ENCODE peak calls at places on chromosomes 7 and 10, in nine cellular contexts. One of them, this sample, is unnamed.

GRCh38 chr10:14949291-14949690 is 4.6 kb downstream of the DCLRE1C start:
- DNase-seq in HT-29: no peak
- DNase-seq in right atrium auricular region: no peak
- DNase-seq in activated CD8-positive, alpha-beta T cell treated with anti-CD3 and anti-CD28 coated beads for 36 hours: no peak
- DNase-seq in adipocyte: no peak
- DNase-seq in H54: no peak
- DNase-seq in HTR-8/SVneo: no peak
- DNase-seq in left ventricle myocardium superior: no peak
- DNase-seq in GM23248: no peak
- DNase-seq in this sample: no peak

GRCh38 chr10:3131098-3131497 is 41.5 kb downstream of the PITRM1 start:
- DNase-seq in HT-29: peak
- DNase-seq in right atrium auricular region: no peak
- DNase-seq in activated CD8-positive, alpha-beta T cell treated with anti-CD3 and anti-CD28 coated beads for 36 hours: no peak
- DNase-seq in adipocyte: no peak
- DNase-seq in H54: no peak
- DNase-seq in HTR-8/SVneo: no peak
- DNase-seq in left ventricle myocardium superior: no peak
- DNase-seq in GM23248: peak
- DNase-seq in this sample: peak

GRCh38 chr7:114444196-114444595 is 29.6 kb downstream of the FOXP2 start:
- DNase-seq in HT-29: no peak
- DNase-seq in right atrium auricular region: no peak
- DNase-seq in activated CD8-positive, alpha-beta T cell treated with anti-CD3 and anti-CD28 coated beads for 36 hours: no peak
- DNase-seq in adipocyte: no peak
- DNase-seq in H54: no peak
- DNase-seq in HTR-8/SVneo: no peak
- DNase-seq in left ventricle myocardium superior: no peak
- DNase-seq in GM23248: no peak
- DNase-seq in this sample: no peak

GRCh38 chr10:86670290-86670811 is 2.0 kb downstream of the LDB3 start:
- DNase-seq in HT-29: no peak
- DNase-seq in right atrium auricular region: no peak
- DNase-seq in activated CD8-positive, alpha-beta T cell treated with anti-CD3 and anti-CD28 coated beads for 36 hours: no peak
- DNase-seq in adipocyte: no peak
- DNase-seq in H54: no peak
- DNase-seq in HTR-8/SVneo: no peak
- DNase-seq in left ventricle myocardium superior: peak
- DNase-seq in GM23248: no peak
- DNase-seq in this sample: no peak

GRCh38 chr7:79217468-79217867 is 236.0 kb downstream of the MAGI2 start:
- DNase-seq in HT-29: peak
- DNase-seq in right atrium auricular region: no peak
- DNase-seq in activated CD8-positive, alpha-beta T cell treated with anti-CD3 and anti-CD28 coated beads for 36 hours: no peak
- DNase-seq in adipocyte: no peak
- DNase-seq in H54: no peak
- DNase-seq in HTR-8/SVneo: no peak
- DNase-seq in left ventricle myocardium superior: no peak
- DNase-seq in GM23248: peak
- DNase-seq in this sample: no peak

GRCh38 chr10:87817873-87818504 is at the start of gene ATAD1:
- DNase-seq in HT-29: peak
- DNase-seq in right atrium auricular region: peak
- DNase-seq in activated CD8-positive, alpha-beta T cell treated with anti-CD3 and anti-CD28 coated beads for 36 hours: peak
- DNase-seq in adipocyte: peak
- DNase-seq in H54: peak
- DNase-seq in HTR-8/SVneo: peak
- DNase-seq in left ventricle myocardium superior: peak
- DNase-seq in GM23248: peak
- DNase-seq in this sample: peak

GRCh38 chr7:83550100-83550499 is 98.8 kb downstream of the SEMA3E start:
- DNase-seq in HT-29: no peak
- DNase-seq in right atrium auricular region: no peak
- DNase-seq in activated CD8-positive, alpha-beta T cell treated with anti-CD3 and anti-CD28 coated beads for 36 hours: no peak
- DNase-seq in adipocyte: peak
- DNase-seq in H54: no peak
- DNase-seq in HTR-8/SVneo: peak
- DNase-seq in left ventricle myocardium superior: no peak
- DNase-seq in GM23248: peak
- DNase-seq in this sample: no peak

GRCh38 chr10:92848441-92849233 is at the start of gene EXOC6:
- DNase-seq in HT-29: peak
- DNase-seq in right atrium auricular region: peak
- DNase-seq in activated CD8-positive, alpha-beta T cell treated with anti-CD3 and anti-CD28 coated beads for 36 hours: peak
- DNase-seq in adipocyte: peak
- DNase-seq in H54: peak
- DNase-seq in HTR-8/SVneo: peak
- DNase-seq in left ventricle myocardium superior: peak
- DNase-seq in GM23248: peak
- DNase-seq in this sample: peak

GRCh38 chr7:40680657-40681056 is 545.9 kb downstream of the SUGCT start:
- DNase-seq in HT-29: peak
- DNase-seq in right atrium auricular region: no peak
- DNase-seq in activated CD8-positive, alpha-beta T cell treated with anti-CD3 and anti-CD28 coated beads for 36 hours: peak
- DNase-seq in adipocyte: peak
- DNase-seq in H54: peak
- DNase-seq in HTR-8/SVneo: peak
- DNase-seq in left ventricle myocardium superior: no peak
- DNase-seq in GM23248: peak
- DNase-seq in this sample: no peak

GRCh38 chr7:107666804-107667203 is 6.2 kb downstream of the SLC26A4 start:
- DNase-seq in HT-29: no peak
- DNase-seq in right atrium auricular region: no peak
- DNase-seq in activated CD8-positive, alpha-beta T cell treated with anti-CD3 and anti-CD28 coated beads for 36 hours: no peak
- DNase-seq in adipocyte: no peak
- DNase-seq in H54: no peak
- DNase-seq in HTR-8/SVneo: no peak
- DNase-seq in left ventricle myocardium superior: no peak
- DNase-seq in GM23248: peak
- DNase-seq in this sample: no peak